ENCODE peak calls at places on chromosome 10, in eight cellular contexts. K, S, Z, J, D, E, W and N are unnamed samples.

GRCh38 chr10:110103921-110104461 is 96.2 kb downstream of the ADD3 start:
- DNase-seq in K (no peak), S (no peak), Z (no peak), J (no peak), D (no peak), E (no peak), W (peak), N (no peak)

GRCh38 chr10:28949005-28950004 is 272.0 kb downstream of the BAMBI start:
- DNase-seq in K (no peak), S (no peak), Z (no peak), J (no peak), D (no peak), E (no peak), W (no peak), N (no peak)

GRCh38 chr10:36515313-36515712 is 610.1 kb upstream of the ANKRD30A start:
- DNase-seq in K (no peak), S (no peak), Z (no peak), J (no peak), D (no peak), E (no peak), W (peak), N (no peak)

GRCh38 chr10:22986771-22987542 is 59.1 kb downstream of the ARMC3 start:
- DNase-seq in K (peak), S (peak), Z (no peak), J (no peak), D (peak), E (peak), W (peak), N (no peak)

GRCh38 chr10:123245264-123245663 is 91.1 kb downstream of the BUB3 start:
- DNase-seq in K (no peak), S (peak), Z (no peak), J (no peak), D (no peak), E (no peak), W (no peak), N (no peak)

GRCh38 chr10:17668435-17669184 is 24.7 kb downstream of the STAM start:
- DNase-seq in K (no peak), S (no peak), Z (no peak), J (no peak), D (no peak), E (no peak), W (no peak), N (no peak)

GRCh38 chr10:119658274-119658673 is 7.1 kb downstream of the BAG3 start:
- DNase-seq in K (peak), S (no peak), Z (no peak), J (peak), D (peak), E (peak), W (peak), N (no peak)

GRCh38 chr10:78964952-78965633 is 103.7 kb upstream of the ZMIZ1 start:
- DNase-seq in K (peak), S (no peak), Z (no peak), J (peak), D (no peak), E (peak), W (peak), N (no peak)

GRCh38 chr10:70191906-70192305 is 21.6 kb upstream of the SAR1A start:
- DNase-seq in K (no peak), S (no peak), Z (no peak), J (no peak), D (no peak), E (no peak), W (peak), N (no peak)

GRCh38 chr10:92699518-92700272 is 9.9 kb downstream of the HHEX start:
- DNase-seq in K (peak), S (peak), Z (no peak), J (no peak), D (no peak), E (no peak), W (peak), N (no peak)

GRCh38 chr10:78196964-78197363 is 163.3 kb downstream of the RPS24 start:
- DNase-seq in K (peak), S (no peak), Z (no peak), J (no peak), D (no peak), E (no peak), W (peak), N (no peak)

GRCh38 chr10:28008054-28008453 is 9.2 kb upstream of the ODAD2 start:
- DNase-seq in K (no peak), S (no peak), Z (no peak), J (no peak), D (no peak), E (no peak), W (no peak), N (no peak)

GRCh38 chr10:124183617-124184016 is 90.2 kb upstream of the CHST15 start:
- DNase-seq in K (no peak), S (no peak), Z (no peak), J (no peak), D (no peak), E (no peak), W (no peak), N (no peak)

GRCh38 chr10:24382596-24382978 is 173.6 kb downstream of the KIAA1217 start:
- DNase-seq in K (peak), S (peak), Z (no peak), J (no peak), D (no peak), E (no peak), W (no peak), N (no peak)

GRCh38 chr10:4260483-4260882 is 475.5 kb upstream of the KLF6 start:
- DNase-seq in K (no peak), S (no peak), Z (no peak), J (no peak), D (no peak), E (no peak), W (peak), N (no peak)

GRCh38 chr10:97754726-97755125 is 17.1 kb downstream of the SFRP5 start:
- DNase-seq in K (no peak), S (no peak), Z (no peak), J (no peak), D (no peak), E (no peak), W (no peak), N (no peak)

GRCh38 chr10:68251146-68251545 is 19.2 kb upstream of the ATOH7 start:
- DNase-seq in K (no peak), S (no peak), Z (no peak), J (no peak), D (no peak), E (no peak), W (no peak), N (peak)

GRCh38 chr10:11441151-11441535 is 170.3 kb downstream of the USP6NL start:
- DNase-seq in K (no peak), S (no peak), Z (no peak), J (no peak), D (no peak), E (no peak), W (no peak), N (no peak)

GRCh38 chr10:60363187-60363586 is 26.5 kb downstream of the ANK3 start:
- DNase-seq in K (no peak), S (no peak), Z (no peak), J (no peak), D (no peak), E (no peak), W (no peak), N (no peak)

GRCh38 chr10:76354921-76355320 is 923.5 kb downstream of the LRMDA start:
- DNase-seq in K (no peak), S (no peak), Z (no peak), J (no peak), D (no peak), E (no peak), W (no peak), N (no peak)

GRCh38 chr10:125468273-125468672 is 214.7 kb downstream of the TEX36 start:
- DNase-seq in K (no peak), S (no peak), Z (no peak), J (no peak), D (no peak), E (no peak), W (no peak), N (no peak)

GRCh38 chr10:100677290-100677945 is 68.0 kb upstream of the PAX2 start:
- DNase-seq in K (no peak), S (no peak), Z (no peak), J (no peak), D (no peak), E (no peak), W (no peak), N (no peak)

GRCh38 chr10:32005050-32005449 is 51.2 kb downstream of the KIF5B start:
- DNase-seq in K (peak), S (peak), Z (no peak), J (peak), D (peak), E (peak), W (peak), N (no peak)

GRCh38 chr10:96369890-96370574 is 11.2 kb upstream of the OPALIN start:
- DNase-seq in K (peak), S (no peak), Z (no peak), J (no peak), D (no peak), E (no peak), W (peak), N (no peak)

GRCh38 chr10:59175538-59176240 is 754 bp upstream of the PHYHIPL start:
- DNase-seq in K (no peak), S (no peak), Z (no peak), J (peak), D (no peak), E (no peak), W (no peak), N (no peak)

GRCh38 chr10:1611936-1612550 is 125.3 kb downstream of the ADARB2 start:
- DNase-seq in K (no peak), S (no peak), Z (no peak), J (no peak), D (no peak), E (no peak), W (no peak), N (no peak)

GRCh38 chr10:28679941-28680752 is 2.8 kb downstream of the BAMBI start:
- DNase-seq in K (no peak), S (peak), Z (no peak), J (no peak), D (no peak), E (no peak), W (no peak), N (no peak)

GRCh38 chr10:84265378-84265777 is 20.5 kb downstream of the RGR start:
- DNase-seq in K (no peak), S (no peak), Z (no peak), J (no peak), D (no peak), E (no peak), W (no peak), N (no peak)

GRCh38 chr10:79053481-79054202 is 15.1 kb upstream of the ZMIZ1 start:
- DNase-seq in K (no peak), S (no peak), Z (no peak), J (peak), D (no peak), E (no peak), W (no peak), N (no peak)

GRCh38 chr10:52778511-52779392 is 6.2 kb upstream of the MBL2 start:
- DNase-seq in K (no peak), S (peak), Z (no peak), J (no peak), D (no peak), E (peak), W (peak), N (no peak)

GRCh38 chr10:72061491-72061890 is 26.9 kb downstream of the SPOCK2 start:
- DNase-seq in K (no peak), S (peak), Z (no peak), J (no peak), D (no peak), E (no peak), W (no peak), N (no peak)

GRCh38 chr10:79149662-79150443 is 81.1 kb downstream of the ZMIZ1 start:
- DNase-seq in K (peak), S (peak), Z (no peak), J (peak), D (no peak), E (peak), W (peak), N (no peak)

GRCh38 chr10:5373891-5374611 is 9.3 kb downstream of the UCN3 start:
- DNase-seq in K (no peak), S (no peak), Z (no peak), J (no peak), D (no peak), E (no peak), W (no peak), N (no peak)

GRCh38 chr10:124709862-124710261 is 34.3 kb downstream of the FAM53B start:
- DNase-seq in K (no peak), S (no peak), Z (no peak), J (no peak), D (no peak), E (no peak), W (no peak), N (no peak)

GRCh38 chr10:113613427-113613826 is 50.4 kb downstream of the NRAP start:
- DNase-seq in K (no peak), S (no peak), Z (no peak), J (no peak), D (no peak), E (no peak), W (no peak), N (no peak)

GRCh38 chr10:80414126-80414898 is 6.0 kb downstream of the PRXL2A start:
- DNase-seq in K (no peak), S (no peak), Z (no peak), J (no peak), D (no peak), E (no peak), W (no peak), N (no peak)

GRCh38 chr10:8159628-8160165 is 105.2 kb downstream of the GATA3 start:
- DNase-seq in K (no peak), S (no peak), Z (no peak), J (no peak), D (no peak), E (no peak), W (no peak), N (no peak)